ENCODE peak calls at places on chromosomes 3 and 15, in five cellular contexts. E is cardiac muscle cell; P is activated CD4-positive, alpha-beta T cell treated with anti-CD3 and anti-CD28 coated beads, Interleukin-2, amount 10 ng/mL, durations not matched to agents 7 days and 5 days; X is fibroblast of lung; H is stimulated activated CD4-positive, alpha-beta T cell treated with anti-CD3 and anti-CD28 coated beads, Interleukin-12 subunit alpha, Interleukin-12 subunit beta, amount 100 ng/mL, for 48 hours. U is an unnamed sample.

GRCh38 chr3:159586587-159587202 is 401.9 kb upstream of the IL12A start:
- DNase-seq in E (peak), P (no peak), X (peak), H (no peak), U (no peak)

GRCh38 chr3:88005066-88005465 is 53.7 kb downstream of the CGGBP1 start:
- DNase-seq in E (peak), P (no peak), X (peak), H (no peak), U (no peak)

GRCh38 chr3:171569571-171570132 is 109.4 kb upstream of the TNIK start:
- DNase-seq in E (no peak), P (no peak), X (no peak), H (no peak), U (no peak)

GRCh38 chr15:67025719-67026118 is 39.7 kb upstream of the SMAD3 start:
- DNase-seq in E (no peak), P (no peak), X (peak), H (no peak), U (no peak)

GRCh38 chr3:187616307-187616939 is 53.8 kb downstream of the SST start:
- DNase-seq in E (peak), P (peak), X (peak), H (peak), U (peak)

GRCh38 chr3:10867384-10867783 is 51.4 kb downstream of the SLC6A11 start:
- DNase-seq in E (peak), P (no peak), X (peak), H (no peak), U (no peak)

GRCh38 chr3:50237133-50237651 is 1.2 kb downstream of the GNAI2 start:
- DNase-seq in E (peak), P (peak), X (peak), H (no peak), U (no peak)

GRCh38 chr15:74829500-74829899 is 3.1 kb downstream of the CPLX3 start:
- DNase-seq in E (no peak), P (no peak), X (no peak), H (no peak), U (no peak)

GRCh38 chr15:58546635-58547627 is 115.1 kb downstream of the LIPC start:
- DNase-seq in E (peak), P (no peak), X (peak), H (no peak), U (no peak)

GRCh38 chr15:62880278-62880677 is 162.3 kb upstream of the TPM1 start:
- DNase-seq in E (no peak), P (no peak), X (peak), H (no peak), U (no peak)

GRCh38 chr3:15636028-15636709 is 34.6 kb downstream of the BTD start:
- DNase-seq in E (no peak), P (peak), X (peak), H (no peak), U (peak)

GRCh38 chr3:194552327-194552949 is 65.6 kb upstream of the ATP13A3 start:
- DNase-seq in E (no peak), P (no peak), X (no peak), H (no peak), U (no peak)

GRCh38 chr3:64674591-64675076 is 13.2 kb downstream of the ADAMTS9 start:
- DNase-seq in E (no peak), P (no peak), X (peak), H (no peak), U (no peak)

GRCh38 chr3:104907507-104907906 is 459.2 kb upstream of the ALCAM start:
- DNase-seq in E (no peak), P (no peak), X (peak), H (no peak), U (no peak)

GRCh38 chr3:4740397-4741105 is 238.7 kb upstream of the BHLHE40 start:
- DNase-seq in E (no peak), P (no peak), X (no peak), H (no peak), U (no peak)

GRCh38 chr15:62469874-62470688 is 305.0 kb upstream of the C2CD4B start:
- DNase-seq in E (no peak), P (no peak), X (peak), H (no peak), U (no peak)

GRCh38 chr15:87949934-87950298 is 306.6 kb downstream of the NTRK3 start:
- DNase-seq in E (peak), P (no peak), X (no peak), H (no peak), U (no peak)

GRCh38 chr3:71186816-71187215 is 396.7 kb downstream of the FOXP1 start:
- DNase-seq in E (no peak), P (no peak), X (no peak), H (no peak), U (no peak)